ENCODE peak calls at places on chromosomes 16 and 17, in five cellular contexts. K is endothelial cell, E is GM12865, C is B cell, O is lower lobe of right lung. J is an unnamed sample.

GRCh38 chr17:31156326-31156725 is 61.5 kb downstream of the NF1 start:
- DNase-seq in E (no peak), O (no peak), K (no peak), C (no peak), J (no peak)

GRCh38 chr16:17001471-17001870 is 469.3 kb downstream of the XYLT1 start:
- DNase-seq in K (no peak), C (no peak), E (no peak), O (no peak), J (no peak)

GRCh38 chr17:64683791-64684190 is 21.7 kb upstream of the SMURF2 start:
- DNase-seq in C (no peak), K (no peak), E (no peak), O (no peak), J (no peak)

GRCh38 chr16:67528870-67529638 is 425 bp downstream of the RIPOR1 start:
- DNase-seq in O (peak), K (no peak), E (no peak), C (peak), J (no peak)

GRCh38 chr16:84416407-84417321 is 48.3 kb downstream of the ATP2C2 start:
- DNase-seq in C (no peak), O (no peak), K (no peak), E (no peak), J (no peak)

GRCh38 chr16:50215680-50216079 is 50.7 kb upstream of the ADCY7 start:
- DNase-seq in C (no peak), O (no peak), E (no peak), K (no peak), J (no peak)

GRCh38 chr16:27753563-27753962 is 203.6 kb downstream of the KATNIP start:
- DNase-seq in E (no peak), O (no peak), C (no peak), K (no peak), J (no peak)

GRCh38 chr16:50305441-50306061 is 39.2 kb downstream of the ADCY7 start:
- DNase-seq in C (peak), E (no peak), O (peak), K (no peak), J (no peak)

GRCh38 chr17:76378548-76379274 is 5.7 kb upstream of the SPHK1 start:
- DNase-seq in K (no peak), E (no peak), C (peak), O (no peak), J (no peak)

GRCh38 chr17:4154201-4154600 is 11.2 kb downstream of the CYB5D2 start:
- DNase-seq in O (no peak), K (no peak), C (no peak), E (no peak), J (no peak)

GRCh38 chr16:65965632-65966031 is 400.9 kb upstream of the CDH5 start:
- DNase-seq in C (no peak), O (no peak), K (no peak), E (no peak), J (no peak)

GRCh38 chr16:82384897-82385296 is 214.9 kb upstream of the MPHOSPH6 start:
- DNase-seq in K (no peak), O (no peak), E (no peak), C (no peak), J (no peak)

GRCh38 chr17:42378597-42379594 is 9.3 kb downstream of the STAT3 start:
- DNase-seq in C (peak), O (no peak), K (no peak), E (peak), J (no peak)

GRCh38 chr17:43908111-43908721 is 880 bp upstream of the MPP2 start:
- DNase-seq in C (peak), E (peak), O (peak), K (peak), J (peak)

GRCh38 chr17:78820841-78821240 is 19.8 kb downstream of the USP36 start:
- DNase-seq in E (no peak), O (peak), K (no peak), C (no peak), J (no peak)

GRCh38 chr17:83195330-83196087 is 116.1 kb downstream of the METRNL start:
- DNase-seq in C (no peak), E (no peak), O (peak), K (no peak), J (peak)

GRCh38 chr16:85646358-85646907 is 33.3 kb downstream of the GSE1 start:
- DNase-seq in E (no peak), C (no peak), O (no peak), K (no peak), J (no peak)

GRCh38 chr17:77475012-77475976 is 334.5 kb downstream of the SEC14L1 start:
- DNase-seq in K (no peak), E (peak), O (no peak), C (peak), J (no peak)

GRCh38 chr17:30239089-30239462 is 3.6 kb upstream of the SLC6A4 start:
- DNase-seq in K (no peak), C (no peak), O (no peak), E (peak), J (no peak)

GRCh38 chr17:17220529-17220928 is 14.4 kb upstream of the PLD6 start:
- DNase-seq in E (no peak), C (no peak), O (peak), K (no peak), J (no peak)

GRCh38 chr17:33514369-33514768 is 221.3 kb upstream of the ASIC2 start:
- DNase-seq in K (no peak), C (no peak), O (no peak), E (no peak), J (no peak)

GRCh38 chr17:77125432-77125901 is 15.3 kb upstream of the SEC14L1 start:
- DNase-seq in K (no peak), C (no peak), O (no peak), E (no peak), J (no peak)

GRCh38 chr16:49352923-49353322 is 20.7 kb upstream of the C16orf78 start:
- DNase-seq in K (peak), C (no peak), O (no peak), E (peak), J (no peak)

GRCh38 chr17:75131278-75132017 is at the start of gene NT5C:
- DNase-seq in K (peak), E (peak), O (peak), C (peak), J (peak)

GRCh38 chr17:37801131-37801530 is 56.3 kb upstream of the HNF1B start:
- DNase-seq in O (no peak), C (no peak), E (no peak), K (no peak), J (no peak)

GRCh38 chr17:27586203-27586701 is 44.7 kb upstream of the LGALS9 start:
- DNase-seq in C (no peak), K (no peak), E (no peak), O (no peak), J (no peak)

GRCh38 chr17:564526-564925 is 150.1 kb downstream of the VPS53 start:
- DNase-seq in K (no peak), E (no peak), O (no peak), C (no peak), J (no peak)

GRCh38 chr16:73268311-73268997 is 220.5 kb upstream of the ZFHX3 start:
- DNase-seq in E (no peak), K (peak), O (no peak), C (no peak), J (no peak)
- TF ChIP-seq CTCF in E (no peak), K (no peak), O (no peak), C (no peak), J (no peak)

DNA sequence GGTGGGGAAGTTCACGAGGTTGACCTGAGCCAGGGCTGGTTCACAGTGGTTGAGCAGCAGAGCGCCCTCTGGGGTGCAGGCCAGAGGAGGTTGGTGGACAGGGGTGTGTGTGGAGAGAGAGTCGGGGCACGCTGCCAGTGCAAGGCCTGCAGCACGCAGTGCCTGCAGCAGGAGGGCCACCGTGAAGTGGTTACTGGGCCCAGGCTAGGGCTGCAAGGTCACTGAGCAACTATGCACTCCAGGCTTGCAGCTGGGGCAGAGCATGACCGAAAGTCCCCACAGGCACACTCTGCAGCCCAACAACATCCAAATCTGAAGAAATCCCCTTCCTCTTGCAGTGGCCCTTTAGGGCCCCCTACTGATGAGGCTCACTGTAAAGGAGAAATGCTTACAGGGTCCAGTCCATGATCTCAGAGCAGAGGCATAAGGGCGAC is 89.1 kb upstream of the NOL11 start:
- DNase-seq in C (no peak), E (peak), O (peak), K (peak), J (no peak)
- TF ChIP-seq CTCF in C (no peak), E (peak), O (no peak), K (no peak), J (no peak)

GRCh38 chr17:19648475-19649406 is at the start of gene ALDH3A2:
- DNase-seq in O (peak), K (peak), E (peak), C (peak), J (peak)
- TF ChIP-seq CTCF in O (peak), K (no peak), E (no peak), C (no peak), J (no peak)

GRCh38 chr16:15461376-15461775 is 27.0 kb downstream of the BMERB1 start:
- DNase-seq in O (no peak), E (no peak), K (no peak), C (no peak), J (no peak)

GRCh38 chr16:15464401-15465186 is 30.2 kb downstream of the BMERB1 start:
- DNase-seq in E (no peak), K (no peak), C (no peak), O (no peak), J (no peak)

GRCh38 chr16:15466131-15466530 is 31.7 kb downstream of the BMERB1 start:
- DNase-seq in O (no peak), C (no peak), E (no peak), K (no peak), J (no peak)

GRCh38 chr16:15466886-15467781 is 32.7 kb downstream of the BMERB1 start:
- DNase-seq in C (no peak), E (no peak), K (no peak), O (no peak), J (no peak)
- TF ChIP-seq CTCF in C (no peak), E (no peak), K (no peak), O (no peak), J (no peak)

GRCh38 chr17:79925242-79925957 is 86.2 kb upstream of the CBX4 start:
- DNase-seq in C (no peak), O (peak), E (no peak), K (no peak), J (no peak)
- TF ChIP-seq CTCF in C (no peak), O (no peak), E (no peak), K (no peak), J (no peak)